ENCODE peak calls at places on chromosomes 4 and X, in nine cellular contexts. One of them, this sample, is unnamed.

GRCh38 chr4:113637363-113637762 is 124.2 kb downstream of the CAMK2D start:
- DNase-seq in GM04503: no peak
- DNase-seq in endothelial cell: no peak
- DNase-seq in WERI-Rb-1: no peak
- DNase-seq in H4: peak; percentile 26
- DNase-seq in activated T-cell treated with anti-CD3 and anti-CD28 coated beads for 24 hours: no peak
- DNase-seq in AG08395: no peak
- DNase-seq in fibroblast of mammary gland: no peak
- DNase-seq in lung: no peak
- DNase-seq in this sample: peak; percentile 33

GRCh38 chr4:1410491-1411325 is 4.5 kb upstream of the NKX1-1 start:
- DNase-seq in H4: peak; percentile 36
- DNase-seq in AG08395: peak; percentile 67
- DNase-seq in WERI-Rb-1: peak; percentile 78
- DNase-seq in fibroblast of mammary gland: peak; percentile 29
- DNase-seq in lung: no peak
- DNase-seq in endothelial cell: peak; percentile 95
- DNase-seq in GM04503: no peak
- DNase-seq in activated T-cell treated with anti-CD3 and anti-CD28 coated beads for 24 hours: peak; percentile 20
- DNase-seq in this sample: peak; percentile 54

GRCh38 chr4:110609044-110609750 is 13.7 kb downstream of the PITX2 start:
- DNase-seq in endothelial cell: no peak
- DNase-seq in AG08395: no peak
- DNase-seq in fibroblast of mammary gland: no peak
- DNase-seq in lung: no peak
- DNase-seq in WERI-Rb-1: no peak
- DNase-seq in GM04503: no peak
- DNase-seq in H4: no peak
- DNase-seq in activated T-cell treated with anti-CD3 and anti-CD28 coated beads for 24 hours: no peak
- DNase-seq in this sample: no peak

GRCh38 chr4:152255437-152255836 is 280.5 kb downstream of the FBXW7 start:
- DNase-seq in lung: no peak
- DNase-seq in fibroblast of mammary gland: peak; percentile 42
- DNase-seq in H4: no peak
- DNase-seq in activated T-cell treated with anti-CD3 and anti-CD28 coated beads for 24 hours: peak; percentile 45
- DNase-seq in GM04503: no peak
- DNase-seq in WERI-Rb-1: no peak
- DNase-seq in endothelial cell: no peak
- DNase-seq in AG08395: peak; percentile 31
- DNase-seq in this sample: no peak

GRCh38 chr4:100190643-100191600 is 654 bp upstream of the DDIT4L start:
- DNase-seq in WERI-Rb-1: peak; percentile 74
- DNase-seq in fibroblast of mammary gland: peak; percentile 79
- DNase-seq in AG08395: peak; percentile 17
- DNase-seq in H4: no peak
- DNase-seq in GM04503: no peak
- DNase-seq in endothelial cell: peak; percentile 4
- DNase-seq in lung: no peak
- DNase-seq in activated T-cell treated with anti-CD3 and anti-CD28 coated beads for 24 hours: no peak
- DNase-seq in this sample: peak; percentile 46

GRCh38 chrX:114221445-114221844 is 362.4 kb upstream of the HTR2C start:
- DNase-seq in H4: no peak
- DNase-seq in GM04503: no peak
- DNase-seq in fibroblast of mammary gland: no peak
- DNase-seq in endothelial cell: no peak
- DNase-seq in AG08395: no peak
- DNase-seq in activated T-cell treated with anti-CD3 and anti-CD28 coated beads for 24 hours: no peak
- DNase-seq in lung: no peak
- DNase-seq in WERI-Rb-1: no peak
- DNase-seq in this sample: no peak

GRCh38 chr4:184383497-184384055 is 90.8 kb downstream of the IRF2 start:
- DNase-seq in AG08395: peak; percentile 92
- DNase-seq in GM04503: peak; percentile 83
- DNase-seq in H4: peak; percentile 44
- DNase-seq in activated T-cell treated with anti-CD3 and anti-CD28 coated beads for 24 hours: no peak
- DNase-seq in fibroblast of mammary gland: peak; percentile 98
- DNase-seq in lung: no peak
- DNase-seq in endothelial cell: no peak
- DNase-seq in WERI-Rb-1: no peak
- DNase-seq in this sample: peak; percentile 97

GRCh38 chrX:105821471-105822081 is 763 bp upstream of the NRK start:
- DNase-seq in activated T-cell treated with anti-CD3 and anti-CD28 coated beads for 24 hours: no peak
- DNase-seq in fibroblast of mammary gland: no peak
- DNase-seq in endothelial cell: no peak
- DNase-seq in WERI-Rb-1: no peak
- DNase-seq in lung: no peak
- DNase-seq in GM04503: no peak
- DNase-seq in H4: peak; percentile 7
- DNase-seq in AG08395: no peak
- DNase-seq in this sample: no peak

GRCh38 chrX:69070949-69071650 is 94.2 kb downstream of the PJA1 start:
- DNase-seq in WERI-Rb-1: no peak
- DNase-seq in fibroblast of mammary gland: no peak
- DNase-seq in AG08395: no peak
- DNase-seq in endothelial cell: no peak
- DNase-seq in lung: no peak
- DNase-seq in H4: no peak
- DNase-seq in GM04503: no peak
- DNase-seq in activated T-cell treated with anti-CD3 and anti-CD28 coated beads for 24 hours: no peak
- DNase-seq in this sample: no peak

GRCh38 chr4:152640058-152640921 is 39.5 kb downstream of the TMEM154 start:
- DNase-seq in fibroblast of mammary gland: peak; percentile 36
- DNase-seq in endothelial cell: no peak
- DNase-seq in lung: no peak
- DNase-seq in AG08395: peak; percentile 62
- DNase-seq in H4: no peak
- DNase-seq in activated T-cell treated with anti-CD3 and anti-CD28 coated beads for 24 hours: no peak
- DNase-seq in WERI-Rb-1: no peak
- DNase-seq in GM04503: no peak
- DNase-seq in this sample: peak; percentile 44

GRCh38 chr4:150593996-150594395 is 12.0 kb downstream of the MAB21L2 start:
- DNase-seq in GM04503: no peak
- DNase-seq in fibroblast of mammary gland: peak; percentile 34
- DNase-seq in lung: no peak
- DNase-seq in WERI-Rb-1: no peak
- DNase-seq in endothelial cell: no peak
- DNase-seq in H4: peak; percentile 60
- DNase-seq in AG08395: no peak
- DNase-seq in activated T-cell treated with anti-CD3 and anti-CD28 coated beads for 24 hours: no peak
- DNase-seq in this sample: no peak

GRCh38 chrX:152945021-152945979 is 47.4 kb downstream of the ZNF185 start:
- DNase-seq in GM04503: no peak
- DNase-seq in activated T-cell treated with anti-CD3 and anti-CD28 coated beads for 24 hours: no peak
- DNase-seq in fibroblast of mammary gland: no peak
- DNase-seq in H4: no peak
- DNase-seq in lung: no peak
- DNase-seq in endothelial cell: no peak
- DNase-seq in WERI-Rb-1: no peak
- DNase-seq in AG08395: no peak
- DNase-seq in this sample: no peak

GRCh38 chrX:109352121-109352556 is 129.7 kb downstream of the GUCY2F start:
- DNase-seq in endothelial cell: no peak
- DNase-seq in GM04503: no peak
- DNase-seq in AG08395: peak; percentile 14
- DNase-seq in H4: no peak
- DNase-seq in fibroblast of mammary gland: peak; percentile 71
- DNase-seq in WERI-Rb-1: no peak
- DNase-seq in lung: peak; percentile 31
- DNase-seq in activated T-cell treated with anti-CD3 and anti-CD28 coated beads for 24 hours: no peak
- DNase-seq in this sample: peak; percentile 18

GRCh38 chr4:114466299-114466698 is 132.3 kb upstream of the UGT8 start:
- DNase-seq in H4: no peak
- DNase-seq in AG08395: no peak
- DNase-seq in GM04503: no peak
- DNase-seq in activated T-cell treated with anti-CD3 and anti-CD28 coated beads for 24 hours: no peak
- DNase-seq in lung: no peak
- DNase-seq in fibroblast of mammary gland: no peak
- DNase-seq in endothelial cell: no peak
- DNase-seq in WERI-Rb-1: no peak
- DNase-seq in this sample: no peak

GRCh38 chr4:107312366-107312765 is 276.3 kb upstream of the DKK2 start:
- DNase-seq in fibroblast of mammary gland: no peak
- DNase-seq in H4: no peak
- DNase-seq in endothelial cell: no peak
- DNase-seq in WERI-Rb-1: no peak
- DNase-seq in GM04503: peak; percentile 14
- DNase-seq in AG08395: peak; percentile 7
- DNase-seq in lung: no peak
- DNase-seq in activated T-cell treated with anti-CD3 and anti-CD28 coated beads for 24 hours: no peak
- DNase-seq in this sample: no peak

GRCh38 chr4:54050214-54050904 is 14.0 kb downstream of the CHIC2 start:
- DNase-seq in endothelial cell: no peak
- DNase-seq in activated T-cell treated with anti-CD3 and anti-CD28 coated beads for 24 hours: no peak
- DNase-seq in GM04503: no peak
- DNase-seq in lung: no peak
- DNase-seq in AG08395: peak; percentile 7
- DNase-seq in H4: no peak
- DNase-seq in WERI-Rb-1: no peak
- DNase-seq in fibroblast of mammary gland: peak; percentile 43
- DNase-seq in this sample: peak; percentile 62

GRCh38 chrX:55143621-55144020 is 54.8 kb downstream of the PAGE2 start:
- DNase-seq in endothelial cell: no peak
- DNase-seq in fibroblast of mammary gland: no peak
- DNase-seq in H4: no peak
- DNase-seq in activated T-cell treated with anti-CD3 and anti-CD28 coated beads for 24 hours: no peak
- DNase-seq in GM04503: no peak
- DNase-seq in AG08395: no peak
- DNase-seq in lung: no peak
- DNase-seq in WERI-Rb-1: no peak
- DNase-seq in this sample: peak; percentile 13

GRCh38 chr4:158667651-158668198 is 4.0 kb downstream of the C4orf46 start:
- DNase-seq in activated T-cell treated with anti-CD3 and anti-CD28 coated beads for 24 hours: no peak
- DNase-seq in H4: peak; percentile 20
- DNase-seq in lung: no peak
- DNase-seq in AG08395: peak; percentile 38
- DNase-seq in endothelial cell: peak; percentile 56
- DNase-seq in WERI-Rb-1: peak; percentile 60
- DNase-seq in fibroblast of mammary gland: peak; percentile 12
- DNase-seq in GM04503: no peak
- DNase-seq in this sample: peak; percentile 51

GRCh38 chrX:65513610-65514009 is 21.0 kb downstream of the LAS1L start:
- DNase-seq in H4: no peak
- DNase-seq in fibroblast of mammary gland: no peak
- DNase-seq in lung: no peak
- DNase-seq in AG08395: no peak
- DNase-seq in endothelial cell: no peak
- DNase-seq in GM04503: no peak
- DNase-seq in activated T-cell treated with anti-CD3 and anti-CD28 coated beads for 24 hours: no peak
- DNase-seq in WERI-Rb-1: no peak
- DNase-seq in this sample: no peak

GRCh38 chr4:24659241-24659961 is 75.0 kb upstream of the DHX15 start:
- DNase-seq in AG08395: no peak
- DNase-seq in lung: no peak
- DNase-seq in WERI-Rb-1: no peak
- DNase-seq in endothelial cell: no peak
- DNase-seq in GM04503: no peak
- DNase-seq in fibroblast of mammary gland: no peak
- DNase-seq in activated T-cell treated with anti-CD3 and anti-CD28 coated beads for 24 hours: no peak
- DNase-seq in H4: no peak
- DNase-seq in this sample: no peak

GRCh38 chr4:53507671-53508286 is 83.5 kb downstream of the LNX1 start:
- DNase-seq in GM04503: no peak
- DNase-seq in lung: no peak
- DNase-seq in activated T-cell treated with anti-CD3 and anti-CD28 coated beads for 24 hours: no peak
- DNase-seq in WERI-Rb-1: no peak
- DNase-seq in fibroblast of mammary gland: peak; percentile 99
- DNase-seq in AG08395: no peak
- DNase-seq in H4: peak; percentile 86
- DNase-seq in endothelial cell: no peak
- DNase-seq in this sample: peak; percentile 28

GRCh38 chr4:77564231-77564630 is 41.4 kb upstream of the CXCL13 start:
- DNase-seq in AG08395: no peak
- DNase-seq in H4: no peak
- DNase-seq in WERI-Rb-1: no peak
- DNase-seq in activated T-cell treated with anti-CD3 and anti-CD28 coated beads for 24 hours: no peak
- DNase-seq in fibroblast of mammary gland: peak; percentile 78
- DNase-seq in lung: peak; percentile 71
- DNase-seq in endothelial cell: no peak
- DNase-seq in GM04503: no peak
- DNase-seq in this sample: peak; percentile 35

GRCh38 chr4:14264437-14264836 is 636.9 kb upstream of the BOD1L1 start:
- DNase-seq in GM04503: no peak
- DNase-seq in fibroblast of mammary gland: peak; percentile 35
- DNase-seq in AG08395: no peak
- DNase-seq in WERI-Rb-1: peak; percentile 11
- DNase-seq in H4: no peak
- DNase-seq in activated T-cell treated with anti-CD3 and anti-CD28 coated beads for 24 hours: no peak
- DNase-seq in lung: no peak
- DNase-seq in endothelial cell: no peak
- DNase-seq in this sample: peak; percentile 5

GRCh38 chrX:36414056-36414455 is 494.5 kb downstream of the CFAP47 start:
- DNase-seq in GM04503: no peak
- DNase-seq in H4: no peak
- DNase-seq in fibroblast of mammary gland: no peak
- DNase-seq in AG08395: no peak
- DNase-seq in WERI-Rb-1: no peak
- DNase-seq in lung: no peak
- DNase-seq in endothelial cell: no peak
- DNase-seq in activated T-cell treated with anti-CD3 and anti-CD28 coated beads for 24 hours: no peak
- DNase-seq in this sample: no peak

GRCh38 chr4:61511716-61512488 is 311.8 kb downstream of the ADGRL3 start:
- DNase-seq in lung: no peak
- DNase-seq in WERI-Rb-1: no peak
- DNase-seq in H4: peak; percentile 37
- DNase-seq in AG08395: peak; percentile 43
- DNase-seq in endothelial cell: no peak
- DNase-seq in activated T-cell treated with anti-CD3 and anti-CD28 coated beads for 24 hours: no peak
- DNase-seq in GM04503: peak; percentile 1
- DNase-seq in fibroblast of mammary gland: peak; percentile 58
- DNase-seq in this sample: peak; percentile 44

GRCh38 chr4:16161866-16162408 is 64.3 kb downstream of the TAPT1 start:
- DNase-seq in AG08395: no peak
- DNase-seq in GM04503: no peak
- DNase-seq in lung: no peak
- DNase-seq in endothelial cell: no peak
- DNase-seq in H4: no peak
- DNase-seq in activated T-cell treated with anti-CD3 and anti-CD28 coated beads for 24 hours: no peak
- DNase-seq in fibroblast of mammary gland: no peak
- DNase-seq in WERI-Rb-1: no peak
- DNase-seq in this sample: no peak

GRCh38 chr4:94567811-94568210 is 116.1 kb downstream of the PDLIM5 start:
- DNase-seq in endothelial cell: no peak
- DNase-seq in fibroblast of mammary gland: no peak
- DNase-seq in H4: no peak
- DNase-seq in lung: no peak
- DNase-seq in AG08395: no peak
- DNase-seq in WERI-Rb-1: no peak
- DNase-seq in activated T-cell treated with anti-CD3 and anti-CD28 coated beads for 24 hours: no peak
- DNase-seq in GM04503: no peak
- DNase-seq in this sample: no peak

GRCh38 chr4:3522651-3523050 is 9.6 kb downstream of the LRPAP1 start:
- DNase-seq in GM04503: no peak
- DNase-seq in AG08395: no peak
- DNase-seq in activated T-cell treated with anti-CD3 and anti-CD28 coated beads for 24 hours: no peak
- DNase-seq in H4: no peak
- DNase-seq in fibroblast of mammary gland: no peak
- DNase-seq in lung: no peak
- DNase-seq in endothelial cell: peak; percentile 3
- DNase-seq in WERI-Rb-1: no peak
- DNase-seq in this sample: no peak

GRCh38 chrX:65537229-65537628 is 2.6 kb upstream of the LAS1L start:
- DNase-seq in endothelial cell: no peak
- DNase-seq in GM04503: no peak
- DNase-seq in AG08395: no peak
- DNase-seq in WERI-Rb-1: no peak
- DNase-seq in activated T-cell treated with anti-CD3 and anti-CD28 coated beads for 24 hours: no peak
- DNase-seq in H4: no peak
- DNase-seq in fibroblast of mammary gland: no peak
- DNase-seq in lung: no peak
- DNase-seq in this sample: no peak

GRCh38 chr4:1058997-1059665 is 47.7 kb downstream of the FGFRL1 start:
- DNase-seq in AG08395: no peak
- DNase-seq in H4: no peak
- DNase-seq in activated T-cell treated with anti-CD3 and anti-CD28 coated beads for 24 hours: no peak
- DNase-seq in GM04503: no peak
- DNase-seq in endothelial cell: no peak
- DNase-seq in lung: no peak
- DNase-seq in fibroblast of mammary gland: no peak
- DNase-seq in WERI-Rb-1: no peak
- DNase-seq in this sample: no peak

GRCh38 chr4:24765331-24765990 is 29.9 kb upstream of the SOD3 start:
- DNase-seq in fibroblast of mammary gland: peak; percentile 54
- DNase-seq in H4: no peak
- DNase-seq in endothelial cell: no peak
- DNase-seq in WERI-Rb-1: no peak
- DNase-seq in GM04503: no peak
- DNase-seq in lung: no peak
- DNase-seq in activated T-cell treated with anti-CD3 and anti-CD28 coated beads for 24 hours: no peak
- DNase-seq in AG08395: peak; percentile 53
- DNase-seq in this sample: peak; percentile 79

This sample was measured in fibroblast of villous mesenchyme.